ENCODE peak calls at places on chromosome 14, in seven cellular contexts. One of them, this sample, is unnamed.

GRCh38 chr14:93271111-93271510 is 61.7 kb downstream of the BTBD7 start:
- DNase-seq in heart right ventricle: no peak
- DNase-seq in tibial nerve: no peak
- DNase-seq in left lung: no peak
- DNase-seq in suprapubic skin: no peak
- DNase-seq in pancreas: no peak
- DNase-seq in coronary artery: no peak
- DNase-seq in this sample: no peak

GRCh38 chr14:75254381-75254821 is 24.2 kb upstream of the FOS start:
- DNase-seq in suprapubic skin: peak; percentile 81
- DNase-seq in pancreas: peak; percentile 72
- DNase-seq in left lung: no peak
- DNase-seq in heart right ventricle: peak; percentile 47
- DNase-seq in tibial nerve: no peak
- DNase-seq in coronary artery: no peak
- DNase-seq in this sample: no peak

GRCh38 chr14:72369106-72369505 is 436.9 kb downstream of the RGS6 start:
- DNase-seq in left lung: no peak
- DNase-seq in heart right ventricle: no peak
- DNase-seq in coronary artery: no peak
- DNase-seq in pancreas: no peak
- DNase-seq in suprapubic skin: no peak
- DNase-seq in tibial nerve: no peak
- DNase-seq in this sample: no peak

GRCh38 chr14:83217492-83217891 is 1683.8 kb upstream of the SEL1L start:
- DNase-seq in heart right ventricle: no peak
- DNase-seq in suprapubic skin: peak; percentile 75
- DNase-seq in pancreas: no peak
- DNase-seq in tibial nerve: no peak
- DNase-seq in coronary artery: no peak
- DNase-seq in left lung: peak; percentile 36
- DNase-seq in this sample: no peak

GRCh38 chr14:57382283-57382682 is 8.1 kb upstream of the NAA30 start:
- DNase-seq in tibial nerve: no peak
- DNase-seq in heart right ventricle: no peak
- DNase-seq in pancreas: no peak
- DNase-seq in coronary artery: no peak
- DNase-seq in left lung: no peak
- DNase-seq in suprapubic skin: no peak
- DNase-seq in this sample: no peak

GRCh38 chr14:85233756-85234545 is 296.0 kb upstream of the FLRT2 start:
- DNase-seq in heart right ventricle: no peak
- DNase-seq in coronary artery: no peak
- DNase-seq in left lung: no peak
- DNase-seq in suprapubic skin: no peak
- DNase-seq in pancreas: no peak
- DNase-seq in tibial nerve: no peak
- DNase-seq in this sample: no peak

GRCh38 chr14:102736956-102737355 is 40.3 kb upstream of the TRAF3 start:
- DNase-seq in left lung: no peak
- DNase-seq in suprapubic skin: no peak
- DNase-seq in coronary artery: no peak
- DNase-seq in heart right ventricle: no peak
- DNase-seq in pancreas: no peak
- DNase-seq in tibial nerve: no peak
- DNase-seq in this sample: no peak

GRCh38 chr14:49950275-49951250 is 57.7 kb downstream of the ARF6 start:
- DNase-seq in tibial nerve: no peak
- DNase-seq in heart right ventricle: no peak
- DNase-seq in coronary artery: no peak
- DNase-seq in pancreas: no peak
- DNase-seq in suprapubic skin: peak; percentile 84
- DNase-seq in left lung: peak; percentile 75
- DNase-seq in this sample: no peak

GRCh38 chr14:55518391-55518790 is 61.6 kb upstream of the KTN1 start:
- DNase-seq in pancreas: no peak
- DNase-seq in left lung: no peak
- DNase-seq in suprapubic skin: no peak
- DNase-seq in coronary artery: no peak
- DNase-seq in tibial nerve: no peak
- DNase-seq in heart right ventricle: no peak
- DNase-seq in this sample: no peak

GRCh38 chr14:71130491-71131179 is 223.4 kb downstream of the PCNX1 start:
- DNase-seq in tibial nerve: no peak
- DNase-seq in pancreas: no peak
- DNase-seq in coronary artery: no peak
- DNase-seq in heart right ventricle: peak; percentile 10
- DNase-seq in left lung: no peak
- DNase-seq in suprapubic skin: no peak
- DNase-seq in this sample: no peak

GRCh38 chr14:61504841-61505340 is 183.5 kb downstream of the PRKCH start:
- DNase-seq in coronary artery: no peak
- DNase-seq in tibial nerve: no peak
- DNase-seq in suprapubic skin: no peak
- DNase-seq in heart right ventricle: no peak
- DNase-seq in left lung: no peak
- DNase-seq in pancreas: no peak
- DNase-seq in this sample: no peak

GRCh38 chr14:32080001-32080510 is 3.0 kb downstream of the ARHGAP5 start:
- DNase-seq in pancreas: no peak
- DNase-seq in coronary artery: no peak
- DNase-seq in suprapubic skin: no peak
- DNase-seq in heart right ventricle: no peak
- DNase-seq in tibial nerve: no peak
- DNase-seq in left lung: no peak
- DNase-seq in this sample: no peak

GRCh38 chr14:53956427-53957201 is at the start of gene BMP4:
- DNase-seq in pancreas: peak; percentile 75
- DNase-seq in suprapubic skin: peak; percentile 93
- DNase-seq in heart right ventricle: peak; percentile 86
- DNase-seq in tibial nerve: peak; percentile 65
- DNase-seq in left lung: peak; percentile 88
- DNase-seq in coronary artery: peak; percentile 85
- DNase-seq in this sample: no peak

GRCh38 chr14:71290960-71291466 is 383.8 kb downstream of the PCNX1 start:
- DNase-seq in coronary artery: no peak
- DNase-seq in tibial nerve: no peak
- DNase-seq in pancreas: no peak
- DNase-seq in suprapubic skin: no peak
- DNase-seq in heart right ventricle: no peak
- DNase-seq in left lung: peak; percentile 35
- DNase-seq in this sample: no peak

GRCh38 chr14:53953828-53954550 is 2.6 kb downstream of the BMP4 start:
- DNase-seq in tibial nerve: no peak
- DNase-seq in coronary artery: no peak
- DNase-seq in heart right ventricle: peak; percentile 41
- DNase-seq in left lung: peak; percentile 49
- DNase-seq in suprapubic skin: peak; percentile 83
- DNase-seq in pancreas: peak; percentile 76
- DNase-seq in this sample: no peak

GRCh38 chr14:62126885-62127478 is 364.8 kb downstream of the SNAPC1 start:
- DNase-seq in pancreas: no peak
- DNase-seq in suprapubic skin: no peak
- DNase-seq in heart right ventricle: peak; percentile 5
- DNase-seq in tibial nerve: no peak
- DNase-seq in left lung: no peak
- DNase-seq in coronary artery: no peak
- DNase-seq in this sample: no peak

GRCh38 chr14:42222924-42223471 is 616.3 kb downstream of the LRFN5 start:
- DNase-seq in left lung: no peak
- DNase-seq in coronary artery: no peak
- DNase-seq in tibial nerve: no peak
- DNase-seq in pancreas: no peak
- DNase-seq in heart right ventricle: peak; percentile 9
- DNase-seq in suprapubic skin: no peak
- DNase-seq in this sample: no peak

GRCh38 chr14:52026921-52027320 is 37.6 kb downstream of the RTRAF start:
- DNase-seq in left lung: no peak
- DNase-seq in suprapubic skin: no peak
- DNase-seq in coronary artery: no peak
- DNase-seq in tibial nerve: no peak
- DNase-seq in pancreas: no peak
- DNase-seq in heart right ventricle: no peak
- DNase-seq in this sample: no peak

GRCh38 chr14:79328863-79329262 is 882.4 kb downstream of the DIO2 start:
- DNase-seq in suprapubic skin: no peak
- DNase-seq in left lung: no peak
- DNase-seq in coronary artery: no peak
- DNase-seq in tibial nerve: no peak
- DNase-seq in heart right ventricle: no peak
- DNase-seq in pancreas: no peak
- DNase-seq in this sample: no peak

GRCh38 chr14:101360045-101360931 is 201.0 kb upstream of the DIO3 start:
- DNase-seq in pancreas: no peak
- DNase-seq in left lung: no peak
- DNase-seq in suprapubic skin: peak; percentile 82
- DNase-seq in tibial nerve: peak; percentile 69
- DNase-seq in coronary artery: peak; percentile 79
- DNase-seq in heart right ventricle: peak; percentile 25
- DNase-seq in this sample: no peak

GRCh38 chr14:54108481-54109471 is 152.2 kb upstream of the BMP4 start:
- DNase-seq in suprapubic skin: no peak
- DNase-seq in coronary artery: no peak
- DNase-seq in pancreas: no peak
- DNase-seq in tibial nerve: no peak
- DNase-seq in heart right ventricle: no peak
- DNase-seq in left lung: no peak
- DNase-seq in this sample: no peak

GRCh38 chr14:100028990-100029677 is 36.1 kb upstream of the EVL start:
- DNase-seq in suprapubic skin: no peak
- DNase-seq in coronary artery: no peak
- DNase-seq in left lung: no peak
- DNase-seq in pancreas: no peak
- DNase-seq in heart right ventricle: no peak
- DNase-seq in tibial nerve: no peak
- DNase-seq in this sample: no peak

DNA sequence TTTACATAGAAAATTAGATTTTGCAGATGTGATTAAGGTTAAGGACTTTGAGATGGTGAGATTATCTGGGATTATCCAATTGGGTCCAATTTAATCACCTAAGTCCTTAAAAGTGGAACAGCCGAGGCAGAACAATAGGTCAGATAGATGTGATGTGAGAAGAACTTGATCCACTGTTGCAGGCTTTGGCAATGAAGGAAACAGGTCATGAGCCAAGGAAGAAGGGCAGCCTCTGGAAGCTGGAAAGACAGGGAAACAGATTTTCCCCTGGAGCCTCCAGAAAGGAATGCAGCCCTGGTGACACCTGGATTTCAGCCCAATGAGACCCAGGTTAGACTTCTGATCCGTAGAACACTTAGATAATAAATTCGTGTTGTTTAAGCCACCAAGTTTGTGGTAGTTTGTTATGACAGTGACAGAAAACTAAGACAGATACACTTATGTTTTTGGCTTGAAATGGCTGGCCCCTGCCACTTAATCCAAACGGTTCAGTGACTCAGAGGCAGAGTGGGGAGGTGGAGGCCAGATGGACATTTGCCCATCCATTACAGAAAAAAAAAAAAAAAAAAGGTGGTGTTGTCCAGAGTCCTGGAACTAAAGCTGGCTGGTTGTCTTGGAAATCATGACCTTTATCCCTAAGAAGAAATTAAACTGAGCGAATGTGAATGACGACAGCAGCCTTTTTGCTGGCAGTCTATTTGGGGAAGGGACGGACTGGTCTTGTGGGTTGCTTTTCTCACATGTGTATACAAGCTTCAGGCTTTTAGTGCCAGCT is 181.9 kb upstream of the NRXN3 start:
- DNase-seq in suprapubic skin: no peak
- DNase-seq in left lung: no peak
- DNase-seq in tibial nerve: no peak
- DNase-seq in coronary artery: no peak
- DNase-seq in pancreas: no peak
- DNase-seq in heart right ventricle: peak; percentile 33
- DNase-seq in this sample: no peak
- H3K27ac ChIP-seq in suprapubic skin: peak overlapping the region; percentile 45
- H3K27ac ChIP-seq in left lung: no peak overlapping the region
- H3K27ac ChIP-seq in tibial nerve: peak overlapping the region; percentile 71
- H3K27ac ChIP-seq in coronary artery: peak overlapping the region; percentile 64
- H3K27ac ChIP-seq in pancreas: no peak overlapping the region
- H3K27ac ChIP-seq in heart right ventricle: peak overlapping the region; percentile 55
- H3K27ac ChIP-seq in this sample: peak overlapping the region; percentile 97

GRCh38 chr14:59150990-59151389 is 37.5 kb upstream of the DAAM1 start:
- DNase-seq in pancreas: no peak
- DNase-seq in tibial nerve: no peak
- DNase-seq in coronary artery: no peak
- DNase-seq in suprapubic skin: no peak
- DNase-seq in left lung: no peak
- DNase-seq in heart right ventricle: no peak
- DNase-seq in this sample: no peak

GRCh38 chr14:59146941-59147470 is 41.5 kb upstream of the DAAM1 start:
- DNase-seq in pancreas: no peak
- DNase-seq in tibial nerve: no peak
- DNase-seq in left lung: no peak
- DNase-seq in heart right ventricle: no peak
- DNase-seq in suprapubic skin: no peak
- DNase-seq in coronary artery: no peak
- DNase-seq in this sample: no peak

GRCh38 chr14:59148334-59148900 is 40.0 kb upstream of the DAAM1 start:
- DNase-seq in left lung: no peak
- DNase-seq in pancreas: no peak
- DNase-seq in tibial nerve: no peak
- DNase-seq in coronary artery: no peak
- DNase-seq in suprapubic skin: no peak
- DNase-seq in heart right ventricle: no peak
- DNase-seq in this sample: no peak

GRCh38 chr14:59146484-59146883 is 42.0 kb upstream of the DAAM1 start:
- DNase-seq in suprapubic skin: no peak
- DNase-seq in left lung: no peak
- DNase-seq in tibial nerve: no peak
- DNase-seq in pancreas: no peak
- DNase-seq in heart right ventricle: no peak
- DNase-seq in coronary artery: no peak
- DNase-seq in this sample: no peak
- H3K27ac ChIP-seq in suprapubic skin: no peak overlapping the region
- H3K27ac ChIP-seq in left lung: no peak overlapping the region
- H3K27ac ChIP-seq in tibial nerve: no peak overlapping the region
- H3K27ac ChIP-seq in pancreas: no peak overlapping the region
- H3K27ac ChIP-seq in heart right ventricle: no peak overlapping the region
- H3K27ac ChIP-seq in coronary artery: no peak overlapping the region
- H3K27ac ChIP-seq in this sample: no peak overlapping the region

GRCh38 chr14:63952933-63953437 is 100.2 kb downstream of the SYNE2 start:
- DNase-seq in coronary artery: no peak
- DNase-seq in tibial nerve: no peak
- DNase-seq in heart right ventricle: no peak
- DNase-seq in suprapubic skin: no peak
- DNase-seq in pancreas: no peak
- DNase-seq in left lung: no peak
- DNase-seq in this sample: no peak
- H3K27ac ChIP-seq in coronary artery: no peak overlapping the region
- H3K27ac ChIP-seq in tibial nerve: peak overlapping the region; percentile 49
- H3K27ac ChIP-seq in heart right ventricle: peak overlapping the region; percentile 54
- H3K27ac ChIP-seq in suprapubic skin: no peak overlapping the region
- H3K27ac ChIP-seq in pancreas: no peak overlapping the region
- H3K27ac ChIP-seq in left lung: no peak overlapping the region
- H3K27ac ChIP-seq in this sample: no peak overlapping the region

DNA sequence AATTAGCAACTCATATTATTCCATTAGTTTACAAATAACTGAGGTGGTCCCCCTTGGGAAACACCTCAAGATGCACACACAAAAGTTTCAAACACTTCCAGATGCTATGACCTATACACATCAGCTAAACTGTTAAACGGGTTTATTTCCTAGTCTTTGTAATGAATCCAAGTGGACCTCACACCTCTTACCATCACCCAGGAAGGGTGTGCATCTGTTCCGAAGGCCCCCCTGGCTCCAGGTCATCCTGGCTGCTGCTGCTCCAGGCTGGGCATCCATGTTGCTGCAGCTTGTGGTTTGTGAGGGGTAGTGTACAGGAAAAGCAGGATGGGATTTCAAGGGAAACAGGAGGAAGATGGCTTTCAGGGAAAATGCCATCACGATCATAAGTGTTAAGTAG is 6.8 kb downstream of the HNRNPC start:
- DNase-seq in coronary artery: no peak
- DNase-seq in suprapubic skin: no peak
- DNase-seq in tibial nerve: no peak
- DNase-seq in heart right ventricle: no peak
- DNase-seq in left lung: no peak
- DNase-seq in pancreas: no peak
- DNase-seq in this sample: no peak
- H3K27ac ChIP-seq in coronary artery: no peak overlapping the region
- H3K27ac ChIP-seq in suprapubic skin: no peak overlapping the region
- H3K27ac ChIP-seq in tibial nerve: no peak overlapping the region
- H3K27ac ChIP-seq in heart right ventricle: no peak overlapping the region
- H3K27ac ChIP-seq in left lung: no peak overlapping the region
- H3K27ac ChIP-seq in pancreas: no peak overlapping the region
- H3K27ac ChIP-seq in this sample: no peak overlapping the region